ENCODE peak calls at places on chromosome 9, in ten cellular contexts. One of them, this sample, is unnamed.

GRCh38 chr9:109542922-109543321 is 44.8 kb upstream of the PTPN3 start:
- DNase-seq in stimulated activated naive CD4-positive, alpha-beta T cell: no peak
- DNase-seq in stimulated activated CD4-positive, alpha-beta T cell treated with anti-CD3 and anti-CD28 coated beads, Interleukin-4, amount 100 ng/mL, for 48 hours: no peak
- DNase-seq in NCI-H146: no peak
- DNase-seq in stimulated activated naive B cell treated with anti-CD40 and anti-IgM and Interleukin-4, amounts not matched to agents 10 μg/mL and 1 μg/mL and 100 μg/mL, for 72 hours: no peak
- DNase-seq in G401: no peak
- DNase-seq in HuH-7.5: no peak
- DNase-seq in stimulated activated CD8-positive, alpha-beta memory T cell treated with anti-CD3 and anti-CD28 coated beads, Interleukin-15, amount 100 ng/mL, for 24 hours: no peak
- DNase-seq in GM13977: no peak
- DNase-seq in mucosa of gallbladder: no peak
- DNase-seq in this sample: no peak

GRCh38 chr9:135230817-135231520 is 143.5 kb downstream of the OLFM1 start:
- DNase-seq in stimulated activated naive CD4-positive, alpha-beta T cell: no peak
- DNase-seq in stimulated activated CD4-positive, alpha-beta T cell treated with anti-CD3 and anti-CD28 coated beads, Interleukin-4, amount 100 ng/mL, for 48 hours: no peak
- DNase-seq in NCI-H146: no peak
- DNase-seq in stimulated activated naive B cell treated with anti-CD40 and anti-IgM and Interleukin-4, amounts not matched to agents 10 μg/mL and 1 μg/mL and 100 μg/mL, for 72 hours: no peak
- DNase-seq in G401: no peak
- DNase-seq in HuH-7.5: no peak
- DNase-seq in stimulated activated CD8-positive, alpha-beta memory T cell treated with anti-CD3 and anti-CD28 coated beads, Interleukin-15, amount 100 ng/mL, for 24 hours: no peak
- DNase-seq in GM13977: no peak
- DNase-seq in mucosa of gallbladder: no peak
- DNase-seq in this sample: no peak

GRCh38 chr9:115845648-115846312 is 307.8 kb upstream of the PAPPA start:
- DNase-seq in stimulated activated naive CD4-positive, alpha-beta T cell: no peak
- DNase-seq in stimulated activated CD4-positive, alpha-beta T cell treated with anti-CD3 and anti-CD28 coated beads, Interleukin-4, amount 100 ng/mL, for 48 hours: no peak
- DNase-seq in NCI-H146: no peak
- DNase-seq in stimulated activated naive B cell treated with anti-CD40 and anti-IgM and Interleukin-4, amounts not matched to agents 10 μg/mL and 1 μg/mL and 100 μg/mL, for 72 hours: no peak
- DNase-seq in G401: no peak
- DNase-seq in HuH-7.5: no peak
- DNase-seq in stimulated activated CD8-positive, alpha-beta memory T cell treated with anti-CD3 and anti-CD28 coated beads, Interleukin-15, amount 100 ng/mL, for 24 hours: no peak
- DNase-seq in GM13977: no peak
- DNase-seq in mucosa of gallbladder: peak
- DNase-seq in this sample: peak

GRCh38 chr9:95627802-95628201 is 111.0 kb upstream of the PTCH1 start:
- DNase-seq in stimulated activated naive CD4-positive, alpha-beta T cell: no peak
- DNase-seq in stimulated activated CD4-positive, alpha-beta T cell treated with anti-CD3 and anti-CD28 coated beads, Interleukin-4, amount 100 ng/mL, for 48 hours: no peak
- DNase-seq in NCI-H146: no peak
- DNase-seq in stimulated activated naive B cell treated with anti-CD40 and anti-IgM and Interleukin-4, amounts not matched to agents 10 μg/mL and 1 μg/mL and 100 μg/mL, for 72 hours: no peak
- DNase-seq in G401: no peak
- DNase-seq in HuH-7.5: no peak
- DNase-seq in stimulated activated CD8-positive, alpha-beta memory T cell treated with anti-CD3 and anti-CD28 coated beads, Interleukin-15, amount 100 ng/mL, for 24 hours: no peak
- DNase-seq in GM13977: no peak
- DNase-seq in mucosa of gallbladder: no peak
- DNase-seq in this sample: no peak

GRCh38 chr9:684950-685340 is 156.6 kb upstream of the DMRT1 start:
- DNase-seq in stimulated activated naive CD4-positive, alpha-beta T cell: no peak
- DNase-seq in stimulated activated CD4-positive, alpha-beta T cell treated with anti-CD3 and anti-CD28 coated beads, Interleukin-4, amount 100 ng/mL, for 48 hours: no peak
- DNase-seq in NCI-H146: no peak
- DNase-seq in stimulated activated naive B cell treated with anti-CD40 and anti-IgM and Interleukin-4, amounts not matched to agents 10 μg/mL and 1 μg/mL and 100 μg/mL, for 72 hours: no peak
- DNase-seq in G401: no peak
- DNase-seq in HuH-7.5: no peak
- DNase-seq in stimulated activated CD8-positive, alpha-beta memory T cell treated with anti-CD3 and anti-CD28 coated beads, Interleukin-15, amount 100 ng/mL, for 24 hours: no peak
- DNase-seq in GM13977: no peak
- DNase-seq in mucosa of gallbladder: no peak
- DNase-seq in this sample: no peak

GRCh38 chr9:115640887-115641286 is 512.7 kb upstream of the PAPPA start:
- DNase-seq in stimulated activated naive CD4-positive, alpha-beta T cell: no peak
- DNase-seq in stimulated activated CD4-positive, alpha-beta T cell treated with anti-CD3 and anti-CD28 coated beads, Interleukin-4, amount 100 ng/mL, for 48 hours: no peak
- DNase-seq in NCI-H146: no peak
- DNase-seq in stimulated activated naive B cell treated with anti-CD40 and anti-IgM and Interleukin-4, amounts not matched to agents 10 μg/mL and 1 μg/mL and 100 μg/mL, for 72 hours: no peak
- DNase-seq in G401: no peak
- DNase-seq in HuH-7.5: no peak
- DNase-seq in stimulated activated CD8-positive, alpha-beta memory T cell treated with anti-CD3 and anti-CD28 coated beads, Interleukin-15, amount 100 ng/mL, for 24 hours: no peak
- DNase-seq in GM13977: no peak
- DNase-seq in mucosa of gallbladder: no peak
- DNase-seq in this sample: peak

GRCh38 chr9:134811673-134812668 is 68.6 kb upstream of the FCN2 start:
- DNase-seq in stimulated activated naive CD4-positive, alpha-beta T cell: no peak
- DNase-seq in stimulated activated CD4-positive, alpha-beta T cell treated with anti-CD3 and anti-CD28 coated beads, Interleukin-4, amount 100 ng/mL, for 48 hours: no peak
- DNase-seq in NCI-H146: no peak
- DNase-seq in stimulated activated naive B cell treated with anti-CD40 and anti-IgM and Interleukin-4, amounts not matched to agents 10 μg/mL and 1 μg/mL and 100 μg/mL, for 72 hours: no peak
- DNase-seq in G401: no peak
- DNase-seq in HuH-7.5: no peak
- DNase-seq in stimulated activated CD8-positive, alpha-beta memory T cell treated with anti-CD3 and anti-CD28 coated beads, Interleukin-15, amount 100 ng/mL, for 24 hours: no peak
- DNase-seq in GM13977: no peak
- DNase-seq in mucosa of gallbladder: no peak
- DNase-seq in this sample: peak

GRCh38 chr9:79196606-79197005 is 375.2 kb upstream of the TLE4 start:
- DNase-seq in stimulated activated naive CD4-positive, alpha-beta T cell: no peak
- DNase-seq in stimulated activated CD4-positive, alpha-beta T cell treated with anti-CD3 and anti-CD28 coated beads, Interleukin-4, amount 100 ng/mL, for 48 hours: no peak
- DNase-seq in NCI-H146: no peak
- DNase-seq in stimulated activated naive B cell treated with anti-CD40 and anti-IgM and Interleukin-4, amounts not matched to agents 10 μg/mL and 1 μg/mL and 100 μg/mL, for 72 hours: no peak
- DNase-seq in G401: no peak
- DNase-seq in HuH-7.5: no peak
- DNase-seq in stimulated activated CD8-positive, alpha-beta memory T cell treated with anti-CD3 and anti-CD28 coated beads, Interleukin-15, amount 100 ng/mL, for 24 hours: no peak
- DNase-seq in GM13977: no peak
- DNase-seq in mucosa of gallbladder: no peak
- DNase-seq in this sample: peak

GRCh38 chr9:3804148-3804547 is 278.3 kb upstream of the RFX3 start:
- DNase-seq in stimulated activated naive CD4-positive, alpha-beta T cell: no peak
- DNase-seq in stimulated activated CD4-positive, alpha-beta T cell treated with anti-CD3 and anti-CD28 coated beads, Interleukin-4, amount 100 ng/mL, for 48 hours: no peak
- DNase-seq in NCI-H146: no peak
- DNase-seq in stimulated activated naive B cell treated with anti-CD40 and anti-IgM and Interleukin-4, amounts not matched to agents 10 μg/mL and 1 μg/mL and 100 μg/mL, for 72 hours: no peak
- DNase-seq in G401: no peak
- DNase-seq in HuH-7.5: no peak
- DNase-seq in stimulated activated CD8-positive, alpha-beta memory T cell treated with anti-CD3 and anti-CD28 coated beads, Interleukin-15, amount 100 ng/mL, for 24 hours: no peak
- DNase-seq in GM13977: no peak
- DNase-seq in mucosa of gallbladder: no peak
- DNase-seq in this sample: no peak

GRCh38 chr9:114089206-114089840 is 9.8 kb downstream of the KIF12 start:
- DNase-seq in stimulated activated naive CD4-positive, alpha-beta T cell: no peak
- DNase-seq in stimulated activated CD4-positive, alpha-beta T cell treated with anti-CD3 and anti-CD28 coated beads, Interleukin-4, amount 100 ng/mL, for 48 hours: no peak
- DNase-seq in NCI-H146: no peak
- DNase-seq in stimulated activated naive B cell treated with anti-CD40 and anti-IgM and Interleukin-4, amounts not matched to agents 10 μg/mL and 1 μg/mL and 100 μg/mL, for 72 hours: no peak
- DNase-seq in G401: no peak
- DNase-seq in HuH-7.5: no peak
- DNase-seq in stimulated activated CD8-positive, alpha-beta memory T cell treated with anti-CD3 and anti-CD28 coated beads, Interleukin-15, amount 100 ng/mL, for 24 hours: no peak
- DNase-seq in GM13977: peak
- DNase-seq in mucosa of gallbladder: no peak
- DNase-seq in this sample: no peak

GRCh38 chr9:13485068-13485596 is 205.6 kb upstream of the MPDZ start:
- DNase-seq in stimulated activated naive CD4-positive, alpha-beta T cell: no peak
- DNase-seq in stimulated activated CD4-positive, alpha-beta T cell treated with anti-CD3 and anti-CD28 coated beads, Interleukin-4, amount 100 ng/mL, for 48 hours: no peak
- DNase-seq in NCI-H146: no peak
- DNase-seq in stimulated activated naive B cell treated with anti-CD40 and anti-IgM and Interleukin-4, amounts not matched to agents 10 μg/mL and 1 μg/mL and 100 μg/mL, for 72 hours: no peak
- DNase-seq in G401: no peak
- DNase-seq in HuH-7.5: no peak
- DNase-seq in stimulated activated CD8-positive, alpha-beta memory T cell treated with anti-CD3 and anti-CD28 coated beads, Interleukin-15, amount 100 ng/mL, for 24 hours: no peak
- DNase-seq in GM13977: no peak
- DNase-seq in mucosa of gallbladder: peak
- DNase-seq in this sample: no peak

GRCh38 chr9:72333758-72334157 is 31.2 kb downstream of the ZFAND5 start:
- DNase-seq in stimulated activated naive CD4-positive, alpha-beta T cell: no peak
- DNase-seq in stimulated activated CD4-positive, alpha-beta T cell treated with anti-CD3 and anti-CD28 coated beads, Interleukin-4, amount 100 ng/mL, for 48 hours: no peak
- DNase-seq in NCI-H146: no peak
- DNase-seq in stimulated activated naive B cell treated with anti-CD40 and anti-IgM and Interleukin-4, amounts not matched to agents 10 μg/mL and 1 μg/mL and 100 μg/mL, for 72 hours: no peak
- DNase-seq in G401: peak
- DNase-seq in HuH-7.5: no peak
- DNase-seq in stimulated activated CD8-positive, alpha-beta memory T cell treated with anti-CD3 and anti-CD28 coated beads, Interleukin-15, amount 100 ng/mL, for 24 hours: no peak
- DNase-seq in GM13977: no peak
- DNase-seq in mucosa of gallbladder: no peak
- DNase-seq in this sample: no peak

GRCh38 chr9:6715755-6716643 is 41.8 kb upstream of the KDM4C start:
- DNase-seq in stimulated activated naive CD4-positive, alpha-beta T cell: peak
- DNase-seq in stimulated activated CD4-positive, alpha-beta T cell treated with anti-CD3 and anti-CD28 coated beads, Interleukin-4, amount 100 ng/mL, for 48 hours: peak
- DNase-seq in NCI-H146: no peak
- DNase-seq in stimulated activated naive B cell treated with anti-CD40 and anti-IgM and Interleukin-4, amounts not matched to agents 10 μg/mL and 1 μg/mL and 100 μg/mL, for 72 hours: peak
- DNase-seq in G401: peak
- DNase-seq in HuH-7.5: peak
- DNase-seq in stimulated activated CD8-positive, alpha-beta memory T cell treated with anti-CD3 and anti-CD28 coated beads, Interleukin-15, amount 100 ng/mL, for 24 hours: peak
- DNase-seq in GM13977: peak
- DNase-seq in mucosa of gallbladder: peak
- DNase-seq in this sample: no peak

GRCh38 chr9:37464006-37464405 is 1.2 kb downstream of the ZBTB5 start:
- DNase-seq in stimulated activated naive CD4-positive, alpha-beta T cell: no peak
- DNase-seq in stimulated activated CD4-positive, alpha-beta T cell treated with anti-CD3 and anti-CD28 coated beads, Interleukin-4, amount 100 ng/mL, for 48 hours: no peak
- DNase-seq in NCI-H146: no peak
- DNase-seq in stimulated activated naive B cell treated with anti-CD40 and anti-IgM and Interleukin-4, amounts not matched to agents 10 μg/mL and 1 μg/mL and 100 μg/mL, for 72 hours: no peak
- DNase-seq in G401: no peak
- DNase-seq in HuH-7.5: no peak
- DNase-seq in stimulated activated CD8-positive, alpha-beta memory T cell treated with anti-CD3 and anti-CD28 coated beads, Interleukin-15, amount 100 ng/mL, for 24 hours: no peak
- DNase-seq in GM13977: no peak
- DNase-seq in mucosa of gallbladder: no peak
- DNase-seq in this sample: no peak

GRCh38 chr9:117957267-117957666 is 253.1 kb downstream of the TLR4 start:
- DNase-seq in stimulated activated naive CD4-positive, alpha-beta T cell: no peak
- DNase-seq in stimulated activated CD4-positive, alpha-beta T cell treated with anti-CD3 and anti-CD28 coated beads, Interleukin-4, amount 100 ng/mL, for 48 hours: no peak
- DNase-seq in NCI-H146: no peak
- DNase-seq in stimulated activated naive B cell treated with anti-CD40 and anti-IgM and Interleukin-4, amounts not matched to agents 10 μg/mL and 1 μg/mL and 100 μg/mL, for 72 hours: no peak
- DNase-seq in G401: peak
- DNase-seq in HuH-7.5: no peak
- DNase-seq in stimulated activated CD8-positive, alpha-beta memory T cell treated with anti-CD3 and anti-CD28 coated beads, Interleukin-15, amount 100 ng/mL, for 24 hours: no peak
- DNase-seq in GM13977: no peak
- DNase-seq in mucosa of gallbladder: no peak
- DNase-seq in this sample: no peak

GRCh38 chr9:534886-535285 is 306.6 kb upstream of the DMRT1 start:
- DNase-seq in stimulated activated naive CD4-positive, alpha-beta T cell: no peak
- DNase-seq in stimulated activated CD4-positive, alpha-beta T cell treated with anti-CD3 and anti-CD28 coated beads, Interleukin-4, amount 100 ng/mL, for 48 hours: no peak
- DNase-seq in NCI-H146: no peak
- DNase-seq in stimulated activated naive B cell treated with anti-CD40 and anti-IgM and Interleukin-4, amounts not matched to agents 10 μg/mL and 1 μg/mL and 100 μg/mL, for 72 hours: no peak
- DNase-seq in G401: peak
- DNase-seq in HuH-7.5: no peak
- DNase-seq in stimulated activated CD8-positive, alpha-beta memory T cell treated with anti-CD3 and anti-CD28 coated beads, Interleukin-15, amount 100 ng/mL, for 24 hours: no peak
- DNase-seq in GM13977: no peak
- DNase-seq in mucosa of gallbladder: no peak
- DNase-seq in this sample: no peak

GRCh38 chr9:131190191-131190590 is 64.8 kb downstream of the NUP214 start:
- DNase-seq in stimulated activated naive CD4-positive, alpha-beta T cell: no peak
- DNase-seq in stimulated activated CD4-positive, alpha-beta T cell treated with anti-CD3 and anti-CD28 coated beads, Interleukin-4, amount 100 ng/mL, for 48 hours: no peak
- DNase-seq in NCI-H146: no peak
- DNase-seq in stimulated activated naive B cell treated with anti-CD40 and anti-IgM and Interleukin-4, amounts not matched to agents 10 μg/mL and 1 μg/mL and 100 μg/mL, for 72 hours: no peak
- DNase-seq in G401: no peak
- DNase-seq in HuH-7.5: no peak
- DNase-seq in stimulated activated CD8-positive, alpha-beta memory T cell treated with anti-CD3 and anti-CD28 coated beads, Interleukin-15, amount 100 ng/mL, for 24 hours: no peak
- DNase-seq in GM13977: no peak
- DNase-seq in mucosa of gallbladder: no peak
- DNase-seq in this sample: no peak

GRCh38 chr9:109264865-109265532 is 55.9 kb downstream of the EPB41L4B start:
- DNase-seq in stimulated activated naive CD4-positive, alpha-beta T cell: no peak
- DNase-seq in stimulated activated CD4-positive, alpha-beta T cell treated with anti-CD3 and anti-CD28 coated beads, Interleukin-4, amount 100 ng/mL, for 48 hours: no peak
- DNase-seq in NCI-H146: peak
- DNase-seq in stimulated activated naive B cell treated with anti-CD40 and anti-IgM and Interleukin-4, amounts not matched to agents 10 μg/mL and 1 μg/mL and 100 μg/mL, for 72 hours: no peak
- DNase-seq in G401: no peak
- DNase-seq in HuH-7.5: peak
- DNase-seq in stimulated activated CD8-positive, alpha-beta memory T cell treated with anti-CD3 and anti-CD28 coated beads, Interleukin-15, amount 100 ng/mL, for 24 hours: no peak
- DNase-seq in GM13977: no peak
- DNase-seq in mucosa of gallbladder: peak
- DNase-seq in this sample: no peak

GRCh38 chr9:8251566-8251965 is 452.0 kb upstream of the DMAC1 start:
- DNase-seq in stimulated activated naive CD4-positive, alpha-beta T cell: no peak
- DNase-seq in stimulated activated CD4-positive, alpha-beta T cell treated with anti-CD3 and anti-CD28 coated beads, Interleukin-4, amount 100 ng/mL, for 48 hours: no peak
- DNase-seq in NCI-H146: peak
- DNase-seq in stimulated activated naive B cell treated with anti-CD40 and anti-IgM and Interleukin-4, amounts not matched to agents 10 μg/mL and 1 μg/mL and 100 μg/mL, for 72 hours: no peak
- DNase-seq in G401: peak
- DNase-seq in HuH-7.5: no peak
- DNase-seq in stimulated activated CD8-positive, alpha-beta memory T cell treated with anti-CD3 and anti-CD28 coated beads, Interleukin-15, amount 100 ng/mL, for 24 hours: no peak
- DNase-seq in GM13977: no peak
- DNase-seq in mucosa of gallbladder: no peak
- DNase-seq in this sample: no peak

GRCh38 chr9:106717686-106718085 is 145.3 kb upstream of the ZNF462 start:
- DNase-seq in stimulated activated naive CD4-positive, alpha-beta T cell: no peak
- DNase-seq in stimulated activated CD4-positive, alpha-beta T cell treated with anti-CD3 and anti-CD28 coated beads, Interleukin-4, amount 100 ng/mL, for 48 hours: no peak
- DNase-seq in NCI-H146: no peak
- DNase-seq in stimulated activated naive B cell treated with anti-CD40 and anti-IgM and Interleukin-4, amounts not matched to agents 10 μg/mL and 1 μg/mL and 100 μg/mL, for 72 hours: no peak
- DNase-seq in G401: no peak
- DNase-seq in HuH-7.5: no peak
- DNase-seq in stimulated activated CD8-positive, alpha-beta memory T cell treated with anti-CD3 and anti-CD28 coated beads, Interleukin-15, amount 100 ng/mL, for 24 hours: no peak
- DNase-seq in GM13977: no peak
- DNase-seq in mucosa of gallbladder: no peak
- DNase-seq in this sample: peak

GRCh38 chr9:90839183-90839582 is 37.6 kb downstream of the SYK start:
- DNase-seq in stimulated activated naive CD4-positive, alpha-beta T cell: no peak
- DNase-seq in stimulated activated CD4-positive, alpha-beta T cell treated with anti-CD3 and anti-CD28 coated beads, Interleukin-4, amount 100 ng/mL, for 48 hours: no peak
- DNase-seq in NCI-H146: no peak
- DNase-seq in stimulated activated naive B cell treated with anti-CD40 and anti-IgM and Interleukin-4, amounts not matched to agents 10 μg/mL and 1 μg/mL and 100 μg/mL, for 72 hours: no peak
- DNase-seq in G401: no peak
- DNase-seq in HuH-7.5: no peak
- DNase-seq in stimulated activated CD8-positive, alpha-beta memory T cell treated with anti-CD3 and anti-CD28 coated beads, Interleukin-15, amount 100 ng/mL, for 24 hours: no peak
- DNase-seq in GM13977: no peak
- DNase-seq in mucosa of gallbladder: no peak
- DNase-seq in this sample: no peak

GRCh38 chr9:107397076-107398049 is 92.2 kb downstream of the KLF4 start:
- DNase-seq in stimulated activated naive CD4-positive, alpha-beta T cell: no peak
- DNase-seq in stimulated activated CD4-positive, alpha-beta T cell treated with anti-CD3 and anti-CD28 coated beads, Interleukin-4, amount 100 ng/mL, for 48 hours: no peak
- DNase-seq in NCI-H146: no peak
- DNase-seq in stimulated activated naive B cell treated with anti-CD40 and anti-IgM and Interleukin-4, amounts not matched to agents 10 μg/mL and 1 μg/mL and 100 μg/mL, for 72 hours: no peak
- DNase-seq in G401: no peak
- DNase-seq in HuH-7.5: no peak
- DNase-seq in stimulated activated CD8-positive, alpha-beta memory T cell treated with anti-CD3 and anti-CD28 coated beads, Interleukin-15, amount 100 ng/mL, for 24 hours: no peak
- DNase-seq in GM13977: no peak
- DNase-seq in mucosa of gallbladder: no peak
- DNase-seq in this sample: no peak

GRCh38 chr9:33676746-33677505 is 118.4 kb upstream of the PRSS3 start:
- DNase-seq in stimulated activated naive CD4-positive, alpha-beta T cell: no peak
- DNase-seq in stimulated activated CD4-positive, alpha-beta T cell treated with anti-CD3 and anti-CD28 coated beads, Interleukin-4, amount 100 ng/mL, for 48 hours: peak
- DNase-seq in NCI-H146: peak
- DNase-seq in stimulated activated naive B cell treated with anti-CD40 and anti-IgM and Interleukin-4, amounts not matched to agents 10 μg/mL and 1 μg/mL and 100 μg/mL, for 72 hours: no peak
- DNase-seq in G401: peak
- DNase-seq in HuH-7.5: peak
- DNase-seq in stimulated activated CD8-positive, alpha-beta memory T cell treated with anti-CD3 and anti-CD28 coated beads, Interleukin-15, amount 100 ng/mL, for 24 hours: peak
- DNase-seq in GM13977: peak
- DNase-seq in mucosa of gallbladder: peak
- DNase-seq in this sample: no peak

GRCh38 chr9:107772988-107773387 is 283.4 kb upstream of the KLF4 start:
- DNase-seq in stimulated activated naive CD4-positive, alpha-beta T cell: no peak
- DNase-seq in stimulated activated CD4-positive, alpha-beta T cell treated with anti-CD3 and anti-CD28 coated beads, Interleukin-4, amount 100 ng/mL, for 48 hours: no peak
- DNase-seq in NCI-H146: no peak
- DNase-seq in stimulated activated naive B cell treated with anti-CD40 and anti-IgM and Interleukin-4, amounts not matched to agents 10 μg/mL and 1 μg/mL and 100 μg/mL, for 72 hours: no peak
- DNase-seq in G401: no peak
- DNase-seq in HuH-7.5: no peak
- DNase-seq in stimulated activated CD8-positive, alpha-beta memory T cell treated with anti-CD3 and anti-CD28 coated beads, Interleukin-15, amount 100 ng/mL, for 24 hours: no peak
- DNase-seq in GM13977: no peak
- DNase-seq in mucosa of gallbladder: no peak
- DNase-seq in this sample: no peak

GRCh38 chr9:108297025-108297424 is 558.8 kb downstream of the ACTL7B start:
- DNase-seq in stimulated activated naive CD4-positive, alpha-beta T cell: no peak
- DNase-seq in stimulated activated CD4-positive, alpha-beta T cell treated with anti-CD3 and anti-CD28 coated beads, Interleukin-4, amount 100 ng/mL, for 48 hours: no peak
- DNase-seq in NCI-H146: no peak
- DNase-seq in stimulated activated naive B cell treated with anti-CD40 and anti-IgM and Interleukin-4, amounts not matched to agents 10 μg/mL and 1 μg/mL and 100 μg/mL, for 72 hours: no peak
- DNase-seq in G401: no peak
- DNase-seq in HuH-7.5: no peak
- DNase-seq in stimulated activated CD8-positive, alpha-beta memory T cell treated with anti-CD3 and anti-CD28 coated beads, Interleukin-15, amount 100 ng/mL, for 24 hours: no peak
- DNase-seq in GM13977: no peak
- DNase-seq in mucosa of gallbladder: peak
- DNase-seq in this sample: peak

GRCh38 chr9:137269231-137269772 is 8.2 kb upstream of the TOR4A start:
- DNase-seq in stimulated activated naive CD4-positive, alpha-beta T cell: no peak
- DNase-seq in stimulated activated CD4-positive, alpha-beta T cell treated with anti-CD3 and anti-CD28 coated beads, Interleukin-4, amount 100 ng/mL, for 48 hours: no peak
- DNase-seq in NCI-H146: no peak
- DNase-seq in stimulated activated naive B cell treated with anti-CD40 and anti-IgM and Interleukin-4, amounts not matched to agents 10 μg/mL and 1 μg/mL and 100 μg/mL, for 72 hours: no peak
- DNase-seq in G401: no peak
- DNase-seq in HuH-7.5: no peak
- DNase-seq in stimulated activated CD8-positive, alpha-beta memory T cell treated with anti-CD3 and anti-CD28 coated beads, Interleukin-15, amount 100 ng/mL, for 24 hours: no peak
- DNase-seq in GM13977: no peak
- DNase-seq in mucosa of gallbladder: peak
- DNase-seq in this sample: peak

GRCh38 chr9:134247918-134248631 is 78.2 kb upstream of the RXRA start:
- DNase-seq in stimulated activated naive CD4-positive, alpha-beta T cell: no peak
- DNase-seq in stimulated activated CD4-positive, alpha-beta T cell treated with anti-CD3 and anti-CD28 coated beads, Interleukin-4, amount 100 ng/mL, for 48 hours: no peak
- DNase-seq in NCI-H146: no peak
- DNase-seq in stimulated activated naive B cell treated with anti-CD40 and anti-IgM and Interleukin-4, amounts not matched to agents 10 μg/mL and 1 μg/mL and 100 μg/mL, for 72 hours: no peak
- DNase-seq in G401: no peak
- DNase-seq in HuH-7.5: no peak
- DNase-seq in stimulated activated CD8-positive, alpha-beta memory T cell treated with anti-CD3 and anti-CD28 coated beads, Interleukin-15, amount 100 ng/mL, for 24 hours: no peak
- DNase-seq in GM13977: no peak
- DNase-seq in mucosa of gallbladder: no peak
- DNase-seq in this sample: no peak

GRCh38 chr9:88498880-88499279 is 36.1 kb upstream of the NXNL2 start:
- DNase-seq in stimulated activated naive CD4-positive, alpha-beta T cell: no peak
- DNase-seq in stimulated activated CD4-positive, alpha-beta T cell treated with anti-CD3 and anti-CD28 coated beads, Interleukin-4, amount 100 ng/mL, for 48 hours: no peak
- DNase-seq in NCI-H146: no peak
- DNase-seq in stimulated activated naive B cell treated with anti-CD40 and anti-IgM and Interleukin-4, amounts not matched to agents 10 μg/mL and 1 μg/mL and 100 μg/mL, for 72 hours: no peak
- DNase-seq in G401: no peak
- DNase-seq in HuH-7.5: no peak
- DNase-seq in stimulated activated CD8-positive, alpha-beta memory T cell treated with anti-CD3 and anti-CD28 coated beads, Interleukin-15, amount 100 ng/mL, for 24 hours: no peak
- DNase-seq in GM13977: no peak
- DNase-seq in mucosa of gallbladder: no peak
- DNase-seq in this sample: no peak